ENCODE peak calls at places on chromosomes 3 and 15, in eight cellular contexts. S is GM06990, R is heart left ventricle, F is Panc1, J is AG04450, X is gastrocnemius medialis, H is brain microvascular endothelial cell, G is spleen. A is an unnamed sample.

GRCh38 chr3:30970183-30970582 is 75.7 kb upstream of the GADL1 start:
- DNase-seq in S (no peak), R (no peak), J (no peak), G (no peak), F (no peak), X (no peak), H (no peak), A (no peak)

GRCh38 chr3:21390136-21390535 is 360.9 kb downstream of the ZNF385D start:
- DNase-seq in F (no peak), H (peak; percentile 5), X (no peak), R (no peak), G (no peak), S (no peak), J (no peak), A (no peak)

GRCh38 chr3:107997666-107998065 is 93.2 kb downstream of the CD47 start:
- DNase-seq in G (no peak), J (no peak), X (no peak), H (no peak), S (no peak), F (no peak), R (no peak), A (no peak)

GRCh38 chr3:25635038-25635437 is 29.7 kb downstream of the TOP2B start:
- DNase-seq in X (no peak), G (no peak), J (no peak), R (no peak), F (no peak), S (no peak), H (no peak), A (no peak)

GRCh38 chr3:15345051-15345607 is 12.7 kb upstream of the SH3BP5 start:
- DNase-seq in G (no peak), R (no peak), J (no peak), F (no peak), H (no peak), S (peak; percentile 44), X (peak; percentile 87), A (no peak)

GRCh38 chr3:72310028-72310987 is 525.4 kb upstream of the PROK2 start:
- DNase-seq in H (peak; percentile 53), R (peak; percentile 64), X (no peak), F (no peak), S (peak; percentile 84), G (peak; percentile 92), J (peak; percentile 39), A (peak; percentile 38)

GRCh38 chr15:88166330-88166993 is 90.1 kb downstream of the NTRK3 start:
- DNase-seq in R (no peak), X (no peak), G (no peak), J (no peak), H (no peak), S (no peak), F (no peak), A (no peak)

GRCh38 chr3:113712129-113712528 is 15.7 kb upstream of the USF3 start:
- DNase-seq in X (no peak), H (no peak), S (no peak), R (no peak), F (no peak), G (no peak), J (no peak), A (no peak)

GRCh38 chr3:123412076-123412475 is 36.8 kb downstream of the ADCY5 start:
- DNase-seq in G (peak; percentile 59), R (no peak), J (no peak), H (no peak), S (no peak), X (no peak), F (no peak), A (no peak)
- TF ChIP-seq CTCF in G (no peak), R (no peak), J (no peak), H (no peak), S (no peak), X (no peak), F (no peak), A (no peak)

GRCh38 chr3:5302661-5303060 is 115.2 kb downstream of the EDEM1 start:
- DNase-seq in G (no peak), S (no peak), F (no peak), R (no peak), X (no peak), J (no peak), H (no peak), A (no peak)
- H3K4me3 ChIP-seq in G (no peak overlapping the region), S (no peak overlapping the region), F (no peak overlapping the region), R (no peak overlapping the region), X (no peak overlapping the region), J (no peak overlapping the region), H (no peak overlapping the region), A (no peak overlapping the region)

DNA sequence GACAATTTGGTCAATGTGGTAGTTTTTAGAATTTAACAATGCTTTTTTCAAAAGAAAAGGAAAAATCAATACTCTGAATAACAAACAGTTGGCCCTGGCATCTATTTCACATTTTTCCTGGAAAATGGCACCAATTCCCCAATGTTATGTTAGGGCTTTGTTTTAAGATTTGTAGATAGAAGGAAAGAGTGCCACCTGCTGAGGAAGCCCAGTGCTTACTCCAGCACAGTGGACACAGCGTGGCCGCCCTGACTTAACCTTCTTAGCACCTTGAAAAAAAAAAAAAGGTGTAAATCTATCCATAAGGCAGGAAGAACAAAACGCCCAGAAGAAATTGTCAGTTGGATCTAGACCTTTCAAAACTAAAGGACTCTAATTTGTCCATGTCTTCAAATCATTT is 110.7 kb upstream of the CNTN4 start:
- DNase-seq in R (no peak), H (no peak), J (no peak), X (no peak), S (no peak), G (no peak), F (no peak), A (no peak)
- TF ChIP-seq CTCF in R (no peak), H (peak; percentile 65), J (no peak), X (no peak), S (no peak), G (no peak), F (peak; percentile 19), A (no peak)

DNA sequence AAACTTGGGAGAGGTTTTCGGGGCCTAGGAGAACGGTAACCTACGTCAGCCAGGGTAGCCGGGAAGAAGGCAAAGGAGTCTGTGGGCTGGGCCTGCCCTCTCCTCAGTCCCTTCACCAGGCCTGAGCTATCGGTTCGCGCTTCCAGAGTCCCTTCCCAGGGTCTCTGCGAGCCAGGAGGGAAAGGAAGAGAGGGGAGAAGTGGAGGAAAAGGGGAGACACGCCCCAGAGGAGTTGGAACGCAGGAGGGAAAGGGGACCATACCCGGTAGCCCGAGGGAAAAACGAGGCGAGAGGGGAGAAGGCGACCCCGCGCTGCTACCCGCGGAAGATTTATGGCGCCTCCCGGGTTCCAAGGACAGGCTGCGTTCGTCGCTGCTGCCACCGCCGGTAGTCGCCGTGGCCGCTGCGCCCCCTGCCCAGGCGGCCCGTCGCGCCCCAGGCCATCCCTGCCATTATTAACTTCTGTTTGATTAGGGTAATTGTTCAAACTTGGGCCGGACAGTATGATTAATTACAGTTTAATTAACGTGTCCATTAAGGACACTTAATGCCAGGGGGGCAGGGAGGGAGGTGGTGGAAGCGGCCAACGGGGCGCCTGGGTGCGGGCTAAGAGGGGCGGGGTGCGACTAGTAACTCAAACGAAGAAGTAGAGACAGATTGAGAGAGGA is 3.4 kb upstream of the SKOR1 start:
- DNase-seq in J (no peak), F (no peak), G (peak; percentile 42), R (peak; percentile 9), S (no peak), X (no peak), H (no peak), A (no peak)
- H3K4me3 ChIP-seq in J (no peak overlapping the region), F (no peak overlapping the region), G (no peak overlapping the region), R (no peak overlapping the region), S (no peak overlapping the region), X (no peak overlapping the region), H (no peak overlapping the region), A (no peak overlapping the region)

GRCh38 chr3:45929042-45929679 is 14.1 kb upstream of the CXCR6 start:
- DNase-seq in J (no peak), X (no peak), S (peak; percentile 51), G (peak; percentile 83), R (no peak), F (peak; percentile 30), H (no peak), A (peak; percentile 64)
- TF ChIP-seq CTCF in J (peak; percentile 92), X (peak; percentile 50), S (peak; percentile 96), G (peak; percentile 80), R (peak; percentile 52), F (peak; percentile 83), H (peak; percentile 93), A (peak; percentile 37)

DNA sequence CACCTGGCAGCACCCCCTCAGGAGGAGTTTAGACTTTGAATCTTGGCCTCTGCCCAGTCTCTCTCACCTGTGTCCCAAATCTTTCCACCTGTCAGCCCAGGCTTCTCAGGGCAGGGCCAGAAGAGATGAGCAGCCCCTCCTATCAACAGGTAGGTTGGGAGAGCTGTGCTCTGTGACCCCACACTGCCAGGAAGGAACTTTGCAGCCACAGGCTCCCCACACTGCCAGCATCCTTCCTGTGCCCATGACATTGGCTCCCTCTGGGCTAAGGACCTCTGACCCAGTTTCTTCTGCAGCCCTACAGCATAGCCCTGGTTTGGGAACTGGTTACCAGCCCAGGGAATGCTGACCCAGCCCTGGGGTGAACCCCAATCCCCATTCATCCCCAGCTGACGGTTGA is 115.7 kb upstream of the IQSEC1 start:
- DNase-seq in J (no peak), F (no peak), H (no peak), X (no peak), R (no peak), G (no peak), S (no peak), A (peak; percentile 11)
- H3K4me3 ChIP-seq in J (no peak overlapping the region), F (no peak overlapping the region), H (no peak overlapping the region), X (no peak overlapping the region), R (no peak overlapping the region), G (no peak overlapping the region), S (no peak overlapping the region), A (no peak overlapping the region)

GRCh38 chr15:75307778-75308390 is 25.2 kb downstream of the GOLGA6D start:
- DNase-seq in R (no peak), X (no peak), G (no peak), S (peak; percentile 15), F (peak; percentile 12), H (peak; percentile 18), J (no peak), A (no peak)
- TF ChIP-seq CTCF in R (no peak), X (no peak), G (peak; percentile 23), S (peak; percentile 46), F (peak; percentile 87), H (peak; percentile 81), J (peak; percentile 30), A (no peak)

GRCh38 chr15:69758291-69758771 is 305.7 kb downstream of the RPLP1 start:
- DNase-seq in J (peak; percentile 13), R (no peak), F (no peak), H (peak; percentile 26), X (no peak), G (no peak), S (no peak), A (no peak)
- H3K4me3 ChIP-seq in J (no peak overlapping the region), R (no peak overlapping the region), F (no peak overlapping the region), H (no peak overlapping the region), X (no peak overlapping the region), G (no peak overlapping the region), S (no peak overlapping the region), A (no peak overlapping the region)